ENCODE peak calls at places on chromosomes 11 and 22, in seven cellular contexts. D, N, W, E, J, O and S are unnamed samples.

GRCh38 chr11:2999464-2999998 is 7.4 kb upstream of the NAP1L4 start:
- DNase-seq in O (no peak), J (no peak), D (no peak), E (no peak), N (no peak), W (no peak), S (no peak)

GRCh38 chr11:123653997-123654565 is 343 bp downstream of the SCN3B start:
- DNase-seq in E (no peak), N (peak; percentile 84), W (peak; percentile 31), J (no peak), D (no peak), O (peak; percentile 75), S (peak; percentile 81)

GRCh38 chr11:36131719-36132349 is 157.4 kb downstream of the COMMD9 start:
- DNase-seq in W (peak; percentile 41), N (peak; percentile 72), J (no peak), O (no peak), D (no peak), E (no peak), S (peak; percentile 28)

GRCh38 chr11:68900835-68901381 is 2.7 kb downstream of the MRPL21 start:
- DNase-seq in D (no peak), E (no peak), W (no peak), O (no peak), J (no peak), N (no peak), S (no peak)

GRCh38 chr22:26964642-26965041 is 307.3 kb downstream of the MIAT start:
- DNase-seq in N (no peak), O (no peak), W (no peak), J (no peak), E (no peak), D (no peak), S (no peak)

GRCh38 chr11:86497310-86497709 is 122.6 kb downstream of the CCDC81 start:
- DNase-seq in J (no peak), E (no peak), N (no peak), W (no peak), D (no peak), O (no peak), S (no peak)

GRCh38 chr11:63920126-63920869 is 3.3 kb upstream of the RCOR2 start:
- DNase-seq in D (no peak), E (no peak), O (no peak), W (no peak), N (peak; percentile 81), J (no peak), S (peak; percentile 82)

GRCh38 chr11:1604711-1605110 is 3.6 kb downstream of the KRTAP5-3 start:
- DNase-seq in O (no peak), D (no peak), W (no peak), J (no peak), N (no peak), E (no peak), S (no peak)

GRCh38 chr11:68373189-68373809 is 60.9 kb downstream of the LRP5 start:
- DNase-seq in N (peak; percentile 70), J (no peak), W (no peak), E (no peak), O (no peak), D (no peak), S (no peak)

GRCh38 chr11:125621995-125622394 is 3.0 kb upstream of the CHEK1 start:
- DNase-seq in N (no peak), W (no peak), D (no peak), O (no peak), J (no peak), E (no peak), S (no peak)

GRCh38 chr11:118870396-118871343 is 13.0 kb upstream of the CXCR5 start:
- DNase-seq in D (peak; percentile 14), W (peak; percentile 37), O (no peak), J (no peak), E (no peak), N (no peak), S (peak; percentile 68)